ENCODE peak calls at places on chromosomes 1 and 21, in six cellular contexts. I, J, Z, O, U and P are unnamed samples.
A peak's percentile ranks its signal among the peaks of the same experiment; 100 is the strongest.

GRCh38 chr1:58561635-58562034 is 15.1 kb upstream of the OMA1 start:
- ATAC-seq in I (no peak), J (no peak), Z (peak; percentile 64), O (no peak), U (no peak), P (no peak)

GRCh38 chr1:59083946-59084865 is 212.7 kb upstream of the FGGY start:
- ATAC-seq in I (no peak), J (no peak), Z (peak; percentile 28), O (no peak), U (peak; percentile 76), P (peak; percentile 55)

GRCh38 chr1:154557248-154557938 is 1.1 kb downstream of the UBE2Q1 start:
- ATAC-seq in I (no peak), J (no peak), Z (no peak), O (no peak), U (no peak), P (no peak)

GRCh38 chr1:11918779-11919519 is 7.3 kb downstream of the KIAA2013 start:
- ATAC-seq in I (no peak), J (no peak), Z (peak; percentile 82), O (peak; percentile 85), U (no peak), P (peak; percentile 91)

GRCh38 chr1:25676488-25676887 is 59.9 kb downstream of the MAN1C1 start:
- ATAC-seq in I (no peak), J (no peak), Z (no peak), O (no peak), U (no peak), P (no peak)

GRCh38 chr1:1132928-1133750 is 17.2 kb upstream of the C1orf159 start:
- ATAC-seq in I (no peak), J (peak; percentile 45), Z (no peak), O (no peak), U (no peak), P (no peak)

GRCh38 chr1:28112388-28113311 is 24.2 kb upstream of the EYA3 start:
- ATAC-seq in I (peak; percentile 43), J (peak; percentile 85), Z (peak; percentile 87), O (peak; percentile 79), U (peak; percentile 94), P (peak; percentile 50)

GRCh38 chr1:183605904-183606303 is 15.6 kb upstream of the NCF2 start:
- ATAC-seq in I (no peak), J (no peak), Z (no peak), O (no peak), U (no peak), P (no peak)

GRCh38 chr1:179978199-179979079 is 23.8 kb downstream of the CEP350 start:
- ATAC-seq in I (no peak), J (no peak), Z (no peak), O (no peak), U (peak; percentile 36), P (no peak)

GRCh38 chr1:150110066-150110465 is 39.6 kb upstream of the PLEKHO1 start:
- ATAC-seq in I (no peak), J (no peak), Z (no peak), O (no peak), U (no peak), P (no peak)

GRCh38 chr21:29005696-29006095 is 13.0 kb upstream of the LTN1 start:
- ATAC-seq in I (no peak), J (no peak), Z (no peak), O (no peak), U (no peak), P (no peak)

GRCh38 chr1:179599623-179600249 is 8.1 kb downstream of the TDRD5 start:
- ATAC-seq in I (peak; percentile 76), J (peak; percentile 82), Z (peak; percentile 38), O (peak; percentile 91), U (peak; percentile 87), P (no peak)

GRCh38 chr1:168760241-168760640 is 31.2 kb upstream of the DPT start:
- ATAC-seq in I (no peak), J (no peak), Z (no peak), O (no peak), U (no peak), P (no peak)

GRCh38 chr21:25925936-25926335 is 191.2 kb downstream of the GABPA start:
- ATAC-seq in I (no peak), J (no peak), Z (peak; percentile 39), O (no peak), U (no peak), P (peak; percentile 79)
- TF ChIP-seq EP300 in I (no peak), J (no peak), Z (peak; percentile 84), O (no peak), U (no peak), P (peak; percentile 13)

DNA sequence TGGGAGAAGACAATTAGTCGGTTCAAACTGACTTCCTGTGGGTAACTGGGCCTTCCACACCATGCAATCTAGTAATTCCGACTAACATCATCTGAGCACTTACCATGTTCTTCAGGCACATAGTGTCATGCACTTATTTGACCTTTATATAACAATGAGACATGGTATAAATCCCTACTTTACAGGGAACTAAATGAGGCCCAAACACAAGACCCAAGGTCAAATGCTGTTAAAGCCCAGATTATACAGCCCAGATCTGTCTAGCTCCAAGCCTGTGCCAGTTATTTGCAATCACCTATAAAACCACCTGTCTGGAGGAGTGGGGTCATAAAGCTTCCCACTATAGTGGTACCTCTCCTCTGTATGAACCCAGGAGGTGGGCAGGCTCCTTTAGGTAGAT is 40.8 kb downstream of the JAK1 start:
- ATAC-seq in I (no peak), J (no peak), Z (no peak), O (no peak), U (no peak), P (no peak)
- H3K4me1 ChIP-seq in I (peaks cover 5% of the 10 kb centered on the region), J (peaks cover 56% of the 10 kb centered on the region), Z (peaks cover 59% of the 10 kb centered on the region), O (peaks cover 87% of the 10 kb centered on the region), U (peaks cover 17% of the 10 kb centered on the region), P (peaks cover 14% of the 10 kb centered on the region)

GRCh38 chr1:111199329-111199728 is 1.1 kb downstream of the DENND2D start:
- ATAC-seq in I (no peak), J (no peak), Z (no peak), O (no peak), U (no peak), P (no peak)
- H3K4me3 ChIP-seq in I (peak overlapping the region; percentile 73), J (no peak overlapping the region), Z (no peak overlapping the region), O (no peak overlapping the region), U (no peak overlapping the region), P (peak overlapping the region; percentile 25)

DNA sequence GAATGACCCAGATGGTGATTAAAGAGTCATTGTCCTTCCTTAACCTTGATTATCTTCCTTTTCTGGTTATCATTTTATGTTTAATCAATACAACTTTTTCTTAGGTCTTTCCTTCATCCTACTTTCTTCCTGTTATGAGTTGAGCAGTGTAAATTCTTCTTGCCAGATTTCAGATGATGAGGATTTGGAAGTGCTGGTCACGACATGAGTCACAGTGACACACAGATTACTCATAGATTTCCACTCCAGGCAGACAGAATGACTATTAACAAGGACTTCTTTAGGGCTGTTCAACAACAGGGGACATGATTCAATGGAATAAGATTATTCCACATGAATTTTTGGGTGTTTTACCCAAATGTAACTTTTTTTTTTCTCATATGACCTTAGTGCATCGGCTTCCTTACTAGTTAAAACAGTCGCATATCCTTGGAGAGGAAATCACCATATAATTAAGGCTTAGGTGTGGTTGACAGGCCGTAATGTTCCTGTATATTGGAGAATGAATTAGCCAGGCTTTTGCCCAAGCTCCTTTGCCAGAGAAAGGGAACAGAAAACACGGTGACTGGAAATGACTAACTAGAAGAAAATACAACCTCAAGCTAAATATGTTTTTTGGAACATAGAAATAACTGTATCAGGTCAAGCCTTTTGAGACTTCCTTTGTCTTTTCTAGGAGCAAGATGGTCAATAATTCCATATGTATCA is 44.2 kb downstream of the PRRX1 start:
- ATAC-seq in I (no peak), J (no peak), Z (peak; percentile 93), O (peak; percentile 76), U (no peak), P (peak; percentile 90)
- TF ChIP-seq EP300 in I (no peak), J (no peak), Z (no peak), O (no peak), U (no peak), P (no peak)

GRCh38 chr1:64941466-64942117 is 24.8 kb downstream of the JAK1 start:
- ATAC-seq in I (no peak), J (no peak), Z (no peak), O (no peak), U (no peak), P (no peak)

GRCh38 chr1:64944913-64945312 is 21.4 kb downstream of the JAK1 start:
- ATAC-seq in I (no peak), J (no peak), Z (no peak), O (no peak), U (no peak), P (no peak)

GRCh38 chr1:64940026-64940425 is 26.3 kb downstream of the JAK1 start:
- ATAC-seq in I (no peak), J (no peak), Z (no peak), O (peak; percentile 42), U (no peak), P (no peak)

GRCh38 chr1:64942648-64943047 is 23.7 kb downstream of the JAK1 start:
- ATAC-seq in I (no peak), J (no peak), Z (no peak), O (no peak), U (no peak), P (no peak)

GRCh38 chr1:64942118-64942517 is 24.2 kb downstream of the JAK1 start:
- ATAC-seq in I (no peak), J (no peak), Z (no peak), O (no peak), U (no peak), P (no peak)
- H3K4me1 ChIP-seq in I (no peaks in the 10 kb centered on the region), J (peaks cover 6% of the 10 kb centered on the region), Z (peaks cover 30% of the 10 kb centered on the region), O (peaks cover 60% of the 10 kb centered on the region), U (peaks cover 3% of the 10 kb centered on the region), P (no peaks in the 10 kb centered on the region)